ENCODE peak calls at places on chromosomes 5 and 9, in nine cellular contexts. W is adrenal gland, O is WERI-Rb-1, C is hepatocyte, E is ovary, T is psoas muscle, K is tibial artery, I is MM.1S, N is right lobe of liver. S is an unnamed sample. For H3K36me3 and H3K27me3, the result is how much of the 10 kb centered on the place peaks cover.

GRCh38 chr9:124551472-124552339 is 44.5 kb upstream of the NR5A1 start:
- DNase-seq in W (peak), O (peak), C (peak), E (peak), T (no peak), K (no peak), I (peak), N (no peak), S (peak)

GRCh38 chr9:136347472-136348256 is 15.9 kb downstream of the DNLZ start:
- DNase-seq in W (no peak), O (no peak), C (no peak), E (no peak), T (no peak), K (no peak), I (no peak), N (no peak), S (no peak)

GRCh38 chr5:62643556-62644451 is 65.2 kb downstream of the LRRC70 start:
- DNase-seq in W (no peak), O (no peak), C (no peak), E (no peak), T (no peak), K (no peak), I (no peak), N (no peak), S (no peak)

GRCh38 chr5:334903-335739 is 13.6 kb downstream of the AHRR start:
- DNase-seq in W (no peak), O (no peak), C (no peak), E (no peak), T (no peak), K (no peak), I (no peak), N (no peak), S (no peak)

GRCh38 chr9:133236291-133237071 is 27.4 kb upstream of the OBP2B start:
- DNase-seq in W (no peak), O (no peak), C (no peak), E (peak), T (no peak), K (no peak), I (no peak), N (no peak), S (no peak)

GRCh38 chr9:130002320-130002719 is 40.7 kb downstream of the FNBP1 start:
- DNase-seq in W (no peak), O (no peak), C (no peak), E (no peak), T (no peak), K (no peak), I (no peak), N (no peak), S (no peak)

GRCh38 chr5:36164461-36164860 is 12.6 kb downstream of the SKP2 start:
- DNase-seq in W (no peak), O (no peak), C (no peak), E (no peak), T (no peak), K (no peak), I (peak), N (no peak), S (no peak)

GRCh38 chr5:178143901-178144300 is 9.8 kb downstream of the NHP2 start:
- DNase-seq in W (no peak), O (no peak), C (no peak), E (peak), T (peak), K (no peak), I (no peak), N (peak), S (peak)

GRCh38 chr9:137236238-137236935 is 4.7 kb upstream of the TUBB4B start:
- DNase-seq in W (peak), O (peak), C (peak), E (peak), T (peak), K (peak), I (peak), N (peak), S (peak)

DNA sequence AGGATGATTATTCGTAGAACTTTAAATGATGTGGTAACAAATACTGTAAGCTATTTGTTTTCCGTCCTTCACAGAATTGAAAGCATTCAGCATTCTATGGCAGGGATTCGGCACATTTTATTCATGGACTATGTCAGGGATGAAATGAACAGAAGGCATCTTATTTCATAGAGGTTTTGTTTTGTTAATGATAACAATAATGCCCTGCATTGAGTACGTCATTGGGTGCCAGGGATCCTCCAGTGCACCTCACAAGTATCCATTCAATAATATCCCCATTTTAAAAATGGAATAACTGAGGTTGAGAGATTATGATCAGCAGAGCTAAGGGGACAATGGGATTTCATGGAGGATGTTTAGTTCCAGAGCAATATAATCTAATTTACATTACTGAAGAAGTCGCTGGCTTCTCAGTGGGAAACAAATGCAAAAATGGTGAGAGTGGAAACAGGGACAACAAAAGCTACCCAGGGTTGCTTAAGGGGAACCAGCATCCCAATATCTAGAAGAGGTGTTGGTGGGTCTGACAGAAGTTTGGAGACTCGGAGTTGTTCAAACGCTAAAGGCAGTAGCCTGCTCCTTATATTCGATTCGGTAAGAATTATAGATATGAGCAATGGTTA is 985.7 kb upstream of the WWC1 start:
- DNase-seq in W (no peak), O (no peak), C (no peak), E (no peak), T (no peak), K (no peak), I (no peak), N (no peak), S (no peak)
- H3K36me3 ChIP-seq in W (under half), O (under half), C (under half), E (under half), T (under half), K (under half), I (under half), N (under half), S (under half)

GRCh38 chr5:114122852-114123251 is 239.0 kb upstream of the KCNN2 start:
- DNase-seq in W (no peak), O (no peak), C (no peak), E (no peak), T (no peak), K (no peak), I (no peak), N (no peak), S (no peak)

GRCh38 chr5:114123654-114124053 is 238.2 kb upstream of the KCNN2 start:
- DNase-seq in W (no peak), O (no peak), C (no peak), E (no peak), T (no peak), K (no peak), I (no peak), N (no peak), S (no peak)

GRCh38 chr5:114118511-114118910 is 243.4 kb upstream of the KCNN2 start:
- DNase-seq in W (no peak), O (no peak), C (no peak), E (no peak), T (no peak), K (no peak), I (no peak), N (no peak), S (no peak)

GRCh38 chr5:114116981-114117380 is 244.9 kb upstream of the KCNN2 start:
- DNase-seq in W (no peak), O (no peak), C (no peak), E (no peak), T (no peak), K (no peak), I (no peak), N (no peak), S (no peak)

GRCh38 chr5:114120166-114120565 is 241.7 kb upstream of the KCNN2 start:
- DNase-seq in W (no peak), O (no peak), C (no peak), E (no peak), T (no peak), K (no peak), I (no peak), N (no peak), S (no peak)
- H3K27me3 ChIP-seq in W (under half), O (under half), C (under half), E (under half), T (under half), K (under half), I (under half), N (under half), S (under half)

DNA sequence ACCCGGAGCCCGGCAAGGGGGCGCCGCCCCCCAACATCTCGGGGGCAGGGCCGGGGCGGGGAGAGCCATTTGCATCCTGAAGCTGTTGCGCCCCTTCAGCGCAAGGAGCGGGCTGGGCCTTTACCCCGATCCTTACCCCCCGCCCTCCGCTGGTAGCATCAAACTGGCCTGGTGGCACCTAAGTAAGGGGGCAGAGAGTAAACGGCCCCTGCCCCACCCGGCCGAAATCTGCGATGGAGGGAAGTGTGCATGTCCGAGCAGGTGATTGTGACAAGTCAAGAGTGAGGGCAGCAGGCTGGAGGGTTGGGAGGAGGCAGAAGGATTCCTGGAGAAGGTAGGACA is 101.2 kb downstream of the ESM1 start:
- DNase-seq in W (no peak), O (no peak), C (no peak), E (no peak), T (no peak), K (no peak), I (no peak), N (no peak), S (no peak)
- H3K4me3 ChIP-seq in W (no peak), O (no peak), C (peak), E (peak), T (peak), K (peak), I (no peak), N (peak), S (no peak)

GRCh38 chr5:125032286-125032685 is 285.8 kb upstream of the ZNF608 start:
- DNase-seq in W (no peak), O (peak), C (peak), E (no peak), T (no peak), K (no peak), I (no peak), N (no peak), S (peak)
- H3K36me3 ChIP-seq in W (under half), O (under half), C (under half), E (under half), T (under half), K (under half), I (under half), N (under half), S (under half)

DNA sequence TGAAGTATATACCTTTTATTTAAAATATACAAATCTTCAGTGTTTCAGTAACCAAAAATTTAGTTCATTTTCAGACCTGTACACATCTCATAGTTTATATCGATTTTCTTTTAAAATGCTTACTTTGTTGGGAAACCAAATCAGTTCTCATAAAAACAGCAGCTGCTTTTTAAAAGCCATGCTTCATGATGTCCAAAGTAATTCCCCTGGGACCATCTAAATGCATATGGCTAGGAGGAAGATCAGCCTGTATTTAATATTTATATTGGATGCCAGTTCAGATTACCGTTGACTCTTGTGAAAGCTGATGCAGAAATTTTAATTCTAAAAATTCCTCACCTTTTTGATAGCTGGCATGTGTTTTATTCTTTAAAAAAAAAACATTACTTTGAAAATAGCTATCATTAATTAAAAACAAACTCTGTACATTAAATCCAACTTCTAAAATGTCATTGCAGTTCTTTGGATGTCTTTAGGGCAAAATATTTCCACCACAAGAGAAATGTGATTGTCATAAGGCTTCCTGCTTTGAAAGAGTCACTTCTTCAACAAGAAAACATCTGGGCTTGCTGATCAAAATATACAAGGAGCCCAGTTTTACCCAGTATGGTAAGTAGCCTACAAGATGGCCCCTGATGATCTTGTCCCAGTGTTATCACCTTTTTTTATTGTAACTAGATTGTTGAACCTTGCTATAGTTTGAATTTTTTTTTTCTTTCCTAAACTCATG is 1242.9 kb upstream of the CDH6 start:
- DNase-seq in W (no peak), O (no peak), C (no peak), E (no peak), T (no peak), K (no peak), I (no peak), N (no peak), S (no peak)
- H3K27me3 ChIP-seq in W (under half), O (under half), C (under half), E (under half), T (under half), K (under half), I (under half), N (under half), S (under half)

GRCh38 chr9:23492126-23493002 is 333.7 kb downstream of the ELAVL2 start:
- DNase-seq in W (no peak), O (peak), C (peak), E (no peak), T (no peak), K (no peak), I (peak), N (no peak), S (no peak)
- H3K4me3 ChIP-seq in W (no peak), O (no peak), C (no peak), E (no peak), T (no peak), K (no peak), I (no peak), N (no peak), S (no peak)

GRCh38 chr9:128523199-128523925 is 18.8 kb downstream of the GLE1 start:
- DNase-seq in W (peak), O (peak), C (peak), E (peak), T (no peak), K (no peak), I (no peak), N (peak), S (peak)
- H3K36me3 ChIP-seq in W (under half), O (under half), C (under half), E (under half), T (half or more), K (under half), I (under half), N (under half), S (under half)

DNA sequence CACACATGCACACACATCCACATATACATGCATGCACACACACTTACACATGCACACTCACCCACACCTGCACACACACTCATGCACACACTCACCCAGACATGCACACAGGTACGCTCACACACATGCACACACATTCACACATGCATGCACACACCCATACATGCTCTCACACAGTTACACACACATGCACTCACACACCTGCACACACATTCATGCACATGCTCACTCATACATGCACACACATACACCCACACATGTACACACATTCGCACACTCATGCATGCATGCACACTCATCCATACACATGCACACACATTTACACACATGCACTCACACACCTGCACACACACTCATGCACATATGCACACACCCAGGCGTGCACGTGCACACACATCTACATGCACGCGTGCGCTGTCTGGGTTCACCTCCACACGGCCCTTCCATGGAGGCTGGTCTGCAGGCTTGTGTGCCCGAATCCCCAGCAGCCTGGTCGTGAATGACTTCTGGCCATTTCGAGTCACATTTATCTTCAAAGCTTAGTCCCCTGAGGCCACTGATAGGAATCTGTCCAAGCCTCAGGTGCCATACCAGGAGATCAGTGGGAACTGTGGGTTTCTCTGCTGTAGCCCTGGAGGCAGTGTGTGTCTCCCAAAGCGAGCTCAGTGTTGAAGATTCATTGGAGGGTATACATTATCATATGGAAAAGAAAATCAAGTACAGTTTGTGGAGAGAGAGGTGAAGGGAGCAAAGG is 103.1 kb downstream of the COL5A1 start:
- DNase-seq in W (no peak), O (no peak), C (no peak), E (no peak), T (no peak), K (no peak), I (no peak), N (no peak), S (no peak)
- H3K27me3 ChIP-seq in W (under half), O (under half), C (under half), E (under half), T (under half), K (under half), I (half or more), N (under half), S (under half)

GRCh38 chr5:6705088-6705487 is 8.1 kb upstream of the TENT4A start:
- DNase-seq in W (no peak), O (no peak), C (no peak), E (no peak), T (no peak), K (no peak), I (no peak), N (no peak), S (no peak)
- H3K4me3 ChIP-seq in W (no peak), O (no peak), C (no peak), E (no peak), T (no peak), K (no peak), I (no peak), N (no peak), S (no peak)

GRCh38 chr9:131490514-131490913 is 12.2 kb upstream of the POMT1 start:
- DNase-seq in W (no peak), O (no peak), C (no peak), E (no peak), T (no peak), K (no peak), I (no peak), N (no peak), S (no peak)

GRCh38 chr9:131487621-131488031 is 15.1 kb upstream of the POMT1 start:
- DNase-seq in W (no peak), O (peak), C (no peak), E (no peak), T (no peak), K (no peak), I (no peak), N (no peak), S (no peak)

GRCh38 chr9:131492070-131492469 is 10.6 kb upstream of the POMT1 start:
- DNase-seq in W (no peak), O (no peak), C (peak), E (no peak), T (no peak), K (no peak), I (no peak), N (no peak), S (no peak)

GRCh38 chr9:131494296-131494870 is 8.3 kb upstream of the POMT1 start:
- DNase-seq in W (no peak), O (no peak), C (no peak), E (no peak), T (no peak), K (no peak), I (no peak), N (no peak), S (no peak)

DNA sequence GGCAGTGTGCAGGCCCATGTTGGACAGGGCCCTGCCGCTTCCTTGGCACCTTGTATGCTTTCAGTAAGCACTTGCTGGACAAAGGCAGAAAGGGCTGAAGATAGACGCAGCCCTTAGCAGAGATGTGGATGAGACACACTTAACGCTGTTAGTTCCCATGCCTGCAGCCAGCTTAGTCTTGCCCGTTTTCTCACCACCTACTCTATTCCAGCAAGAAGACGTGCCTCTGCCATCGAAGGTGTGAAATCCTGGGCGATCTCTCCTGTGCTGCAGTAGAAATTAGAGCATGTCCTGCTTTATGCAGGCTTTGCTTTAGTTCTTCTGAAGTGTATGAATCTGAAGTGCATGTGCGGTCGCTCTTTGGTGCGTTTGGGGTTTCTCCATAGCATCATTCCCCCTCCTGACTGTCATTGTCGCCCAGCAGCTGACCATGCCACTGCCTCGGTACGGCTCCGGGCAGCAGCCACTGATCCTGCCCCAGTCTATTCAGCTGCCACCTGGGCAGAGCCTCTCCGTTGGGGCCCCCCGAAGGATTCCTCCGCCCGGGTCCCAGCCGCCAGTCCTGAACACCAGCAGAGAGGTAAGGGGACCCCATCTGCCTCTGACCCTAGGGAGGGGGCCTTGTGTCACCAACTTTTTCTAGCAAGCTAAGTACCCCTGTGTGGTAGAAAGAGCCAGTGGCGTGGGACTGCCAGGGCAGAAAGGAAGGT is 11.6 kb upstream of the POMT1 start:
- DNase-seq in W (no peak), O (no peak), C (no peak), E (no peak), T (no peak), K (no peak), I (no peak), N (no peak), S (no peak)
- H3K36me3 ChIP-seq in W (under half), O (half or more), C (under half), E (under half), T (half or more), K (half or more), I (under half), N (under half), S (half or more)